ENCODE peak calls at places on chromosomes 1 and 21, in nine cellular contexts. R, P, Z, T, I, A, N, L and G are unnamed samples.

GRCh38 chr1:94669213-94669612 is 127.7 kb upstream of the F3 start:
- DNase-seq in T (no peak), P (no peak), R (no peak), I (no peak), A (no peak), Z (no peak), L (peak), N (no peak), G (peak)

GRCh38 chr21:45475004-45475685 is 67.1 kb downstream of the SLC19A1 start:
- DNase-seq in Z (no peak), N (no peak), I (no peak), T (no peak), A (no peak), P (no peak), R (no peak), L (no peak), G (no peak)

GRCh38 chr1:243968413-243968812 is 82.7 kb upstream of the ZBTB18 start:
- DNase-seq in A (no peak), R (no peak), L (peak), Z (no peak), N (no peak), T (no peak), I (no peak), P (no peak), G (no peak)

GRCh38 chr1:223326776-223327175 is 37.2 kb downstream of the SUSD4 start:
- DNase-seq in A (no peak), Z (no peak), R (peak), L (peak), T (no peak), I (no peak), N (no peak), P (no peak), G (no peak)

GRCh38 chr1:3075666-3076387 is 6.8 kb downstream of the PRDM16 start:
- DNase-seq in R (no peak), T (no peak), N (no peak), P (no peak), A (no peak), I (no peak), Z (no peak), L (no peak), G (no peak)

GRCh38 chr1:237228421-237228820 is 186.4 kb downstream of the RYR2 start:
- DNase-seq in I (no peak), L (no peak), R (no peak), T (no peak), A (no peak), P (no peak), N (no peak), Z (no peak), G (no peak)

GRCh38 chr1:219495737-219496408 is 117.0 kb downstream of the ZC3H11B start:
- DNase-seq in T (no peak), N (peak), A (no peak), Z (no peak), P (no peak), I (no peak), L (no peak), R (no peak), G (no peak)

GRCh38 chr1:10679521-10680220 is 116.8 kb downstream of the CASZ1 start:
- DNase-seq in I (peak), A (no peak), P (no peak), T (no peak), N (peak), R (peak), Z (peak), L (peak), G (peak)

GRCh38 chr21:22356663-22357062 is 1358.5 kb downstream of the NCAM2 start:
- DNase-seq in R (no peak), I (no peak), A (no peak), P (no peak), Z (no peak), N (no peak), L (no peak), T (no peak), G (no peak)

GRCh38 chr1:96842215-96842614 is 120.6 kb downstream of the PTBP2 start:
- DNase-seq in T (no peak), A (no peak), N (no peak), L (no peak), Z (no peak), R (no peak), I (no peak), P (no peak), G (no peak)

GRCh38 chr1:10965621-10966226 is 46.7 kb upstream of the TARDBP start:
- DNase-seq in T (no peak), N (no peak), A (peak), L (no peak), R (peak), Z (no peak), I (peak), P (no peak), G (no peak)

GRCh38 chr1:210373878-210374599 is 45.3 kb downstream of the HHAT start:
- DNase-seq in Z (peak), N (no peak), R (peak), P (peak), A (peak), T (no peak), L (peak), I (peak), G (peak)

GRCh38 chr1:79657916-79658662 is 651.6 kb upstream of the ADGRL4 start:
- DNase-seq in I (no peak), A (no peak), N (peak), L (no peak), Z (no peak), T (no peak), P (no peak), R (no peak), G (no peak)

GRCh38 chr1:230382060-230382491 is 44.1 kb downstream of the PGBD5 start:
- DNase-seq in Z (peak), T (no peak), A (no peak), P (no peak), N (no peak), R (no peak), I (peak), L (peak), G (no peak)

GRCh38 chr1:227315500-227316346 is 2.6 kb downstream of the CDC42BPA start:
- DNase-seq in L (peak), Z (no peak), T (no peak), A (no peak), I (peak), P (no peak), N (no peak), R (peak), G (peak)

GRCh38 chr21:41809891-41810596 is 43.2 kb upstream of the RIPK4 start:
- DNase-seq in P (no peak), L (no peak), N (no peak), I (no peak), R (no peak), Z (no peak), T (no peak), A (no peak), G (no peak)